ENCODE peak calls at places on chromosomes 2 and 18, in four cellular contexts. D, Q, R and X are unnamed samples.

GRCh38 chr18:51498085-51498855 is 300.8 kb upstream of the MEX3C start:
- DNase-seq in R (no peak), D (no peak), Q (no peak), X (no peak)

GRCh38 chr18:47930844-47931706 is 616 bp upstream of the SMAD2 start:
- DNase-seq in D (peak), R (peak), Q (peak), X (peak)

GRCh38 chr2:30412392-30413321 is 34.4 kb upstream of the LCLAT1 start:
- DNase-seq in Q (no peak), R (no peak), D (no peak), X (no peak)

GRCh38 chr2:233674314-233674713 is 2.6 kb downstream of the UGT1A9 start:
- DNase-seq in D (no peak), Q (no peak), R (no peak), X (no peak)

GRCh38 chr18:23718243-23718720 is 29.0 kb downstream of the LAMA3 start:
- DNase-seq in D (no peak), Q (no peak), R (no peak), X (no peak)

GRCh38 chr18:31720867-31721266 is 36.5 kb upstream of the B4GALT6 start:
- DNase-seq in D (no peak), Q (no peak), R (no peak), X (no peak)

GRCh38 chr18:79796016-79796415 is 1.7 kb upstream of the KCNG2 start:
- DNase-seq in R (no peak), Q (no peak), D (no peak), X (no peak)

GRCh38 chr2:129400825-129401224 is 578.6 kb upstream of the RAB6C start:
- DNase-seq in D (no peak), R (no peak), Q (no peak), X (no peak)

GRCh38 chr18:11091746-11092145 is 57.6 kb downstream of the PIEZO2 start:
- DNase-seq in D (no peak), R (no peak), Q (no peak), X (no peak)

GRCh38 chr2:99569393-99569792 is 79.6 kb upstream of the REV1 start:
- DNase-seq in R (no peak), Q (no peak), D (no peak), X (no peak)

GRCh38 chr2:109549016-109549595 is 64.7 kb downstream of the SEPTIN10 start:
- DNase-seq in D (no peak), R (no peak), Q (no peak), X (no peak)

GRCh38 chr18:6537468-6537867 is 122.8 kb upstream of the L3MBTL4 start:
- DNase-seq in Q (no peak), D (no peak), R (no peak), X (no peak)

GRCh38 chr2:233929352-233929843 is 12.2 kb downstream of the TRPM8 start:
- DNase-seq in Q (no peak), R (no peak), D (no peak), X (no peak)

GRCh38 chr2:32553829-32554432 is 73.9 kb upstream of the TTC27 start:
- DNase-seq in Q (peak), R (no peak), D (no peak), X (no peak)

GRCh38 chr2:122157158-122157557 is 401.7 kb downstream of the TSN start:
- DNase-seq in D (no peak), R (no peak), Q (no peak), X (no peak)

GRCh38 chr2:156329922-156330726 is 2.4 kb downstream of the NR4A2 start:
- DNase-seq in D (no peak), R (no peak), Q (no peak), X (no peak)

DNA sequence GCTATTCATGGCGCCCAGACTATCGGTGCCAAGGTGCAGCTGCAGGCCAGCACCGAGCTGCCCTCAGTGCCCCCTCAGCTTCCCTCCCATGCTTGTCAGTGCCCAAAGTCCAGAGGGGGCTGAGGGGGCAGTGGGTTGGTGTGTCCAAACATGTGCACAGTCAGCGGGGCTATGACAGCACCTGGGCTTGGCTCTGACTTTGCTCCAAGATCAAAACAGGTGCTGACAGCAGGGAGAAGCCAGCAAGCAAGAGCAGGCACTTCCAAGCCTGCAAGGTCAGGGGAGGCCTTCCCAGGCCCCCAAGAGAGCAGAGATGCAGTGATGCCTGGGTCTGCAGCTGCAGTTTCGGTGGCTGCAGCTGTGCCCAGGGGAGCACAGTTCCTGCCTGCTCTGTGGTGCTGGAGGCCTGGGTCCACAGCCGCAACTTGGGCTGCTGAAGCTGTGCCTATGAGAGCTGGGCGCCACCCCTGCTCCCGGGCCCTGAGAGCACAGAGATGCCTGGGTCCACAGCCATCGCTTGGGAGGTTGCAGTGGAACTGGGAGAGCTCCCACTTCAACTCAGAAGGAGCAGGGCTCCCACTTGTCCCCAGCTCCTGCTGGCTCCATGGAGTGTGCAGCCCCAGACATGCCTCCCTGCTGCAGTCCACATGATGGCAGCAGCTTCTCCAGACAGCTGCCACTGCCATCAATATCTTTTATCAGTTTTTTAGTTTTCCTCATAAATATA is 775.3 kb upstream of the POU3F3 start:
- DNase-seq in R (no peak), D (no peak), Q (no peak), X (no peak)
- TF ChIP-seq CTCF in R (no peak), D (no peak), Q (no peak), X (peak)

GRCh38 chr2:8662239-8662879 is 19.5 kb upstream of the ID2 start:
- DNase-seq in Q (no peak), R (no peak), D (no peak), X (no peak)
- TF ChIP-seq CTCF in Q (no peak), R (no peak), D (no peak), X (peak)

GRCh38 chr2:120669121-120669952 is 66.3 kb upstream of the GLI2 start:
- DNase-seq in Q (no peak), R (no peak), D (no peak), X (no peak)
- TF ChIP-seq CTCF in Q (peak), R (no peak), D (no peak), X (peak)

GRCh38 chr2:58131191-58132011 is 84.8 kb downstream of the VRK2 start:
- DNase-seq in Q (no peak), D (no peak), R (no peak), X (no peak)
- TF ChIP-seq CTCF in Q (no peak), D (no peak), R (no peak), X (peak)